ENCODE peak calls at places on chromosomes 2 and 18, in four cellular contexts. X is AG04450, O is neural crest cell, Y is foreskin keratinocyte. G is an unnamed sample.
A peak's percentile ranks its signal among the peaks of the same experiment; 100 is the strongest.

GRCh38 chr18:68417166-68417776 is 297.6 kb downstream of the TMX3 start:
- DNase-seq in X (no peak), O (no peak), Y (no peak), G (no peak)

GRCh38 chr2:30730736-30731135 is 76.5 kb downstream of the CAPN13 start:
- DNase-seq in X (no peak), O (no peak), Y (no peak), G (no peak)

GRCh38 chr2:152594022-152594712 is 123.1 kb downstream of the PRPF40A start:
- DNase-seq in X (no peak), O (no peak), Y (no peak), G (no peak)

GRCh38 chr18:78735131-78736014 is 244.2 kb upstream of the SALL3 start:
- DNase-seq in X (no peak), O (no peak), Y (no peak), G (no peak)

GRCh38 chr18:12947355-12948054 is at the start of gene SEH1L:
- DNase-seq in X (peak; percentile 98), O (peak; percentile 98), Y (peak; percentile 92), G (peak; percentile 74)

GRCh38 chr2:203811491-203812221 is 55.9 kb upstream of the CTLA4 start:
- DNase-seq in X (peak; percentile 63), O (no peak), Y (peak; percentile 79), G (no peak)

GRCh38 chr2:109333414-109334194 is 204.6 kb downstream of the SH3RF3 start:
- DNase-seq in X (no peak), O (no peak), Y (no peak), G (no peak)

GRCh38 chr2:152425765-152426710 is 91.1 kb downstream of the FMNL2 start:
- DNase-seq in X (no peak), O (no peak), Y (peak; percentile 58), G (no peak)

GRCh38 chr2:73131807-73132206 is 19.1 kb upstream of the RAB11FIP5 start:
- DNase-seq in X (no peak), O (no peak), Y (no peak), G (no peak)

GRCh38 chr2:151577116-151577515 is 157.2 kb downstream of the NEB start:
- DNase-seq in X (no peak), O (no peak), Y (no peak), G (no peak)

GRCh38 chr2:15636972-15637785 is 45.5 kb downstream of the DDX1 start:
- DNase-seq in X (peak; percentile 46), O (peak; percentile 71), Y (peak; percentile 52), G (peak; percentile 47)

G was measured in iPS DF 6.9.